ENCODE peak calls at places on chromosomes 5 and 9, in four cellular contexts. P is stimulated activated CD8-positive, alpha-beta memory T cell treated with anti-CD3 and anti-CD28 coated beads, Interleukin-7, amount 100 ng/mL, for 24 hours; L is ovary; Q is pulmonary artery endothelial cell. E is an unnamed sample.

GRCh38 chr5:135223891-135224625 is 175.0 kb downstream of the MACROH2A1 start:
- DNase-seq in P (no peak), L (no peak), Q (no peak), E (no peak)

GRCh38 chr5:41795125-41795524 is 75.1 kb downstream of the OXCT1 start:
- DNase-seq in P (no peak), L (no peak), Q (no peak), E (no peak)

GRCh38 chr5:902129-902916 is 9.6 kb downstream of the TRIP13 start:
- DNase-seq in P (no peak), L (no peak), Q (no peak), E (no peak)

GRCh38 chr5:1919750-1920149 is 37.0 kb upstream of the IRX4 start:
- DNase-seq in P (no peak), L (no peak), Q (no peak), E (no peak)

GRCh38 chr9:74777136-74777879 is 110.4 kb downstream of the TRPM6 start:
- DNase-seq in P (peak), L (peak), Q (peak), E (peak)

GRCh38 chr9:20382460-20383071 is 239.7 kb downstream of the MLLT3 start:
- DNase-seq in P (no peak), L (no peak), Q (no peak), E (no peak)

GRCh38 chr5:122202952-122203351 is 73.6 kb downstream of the ZNF474 start:
- DNase-seq in P (no peak), L (no peak), Q (no peak), E (no peak)

GRCh38 chr9:31519011-31519410 is 865.4 kb upstream of the ACO1 start:
- DNase-seq in P (no peak), L (no peak), Q (no peak), E (no peak)

GRCh38 chr5:669111-669841 is 23.9 kb downstream of the TPPP start:
- DNase-seq in P (no peak), L (no peak), Q (no peak), E (no peak)

GRCh38 chr9:4666042-4666699 is at the start of gene SPATA6L:
- DNase-seq in P (peak), L (peak), Q (no peak), E (no peak)

GRCh38 chr9:78668148-78668825 is 371.4 kb downstream of the PSAT1 start:
- DNase-seq in P (no peak), L (no peak), Q (no peak), E (no peak)

GRCh38 chr9:133979124-133979920 is 12.8 kb downstream of the VAV2 start:
- DNase-seq in P (no peak), L (no peak), Q (no peak), E (no peak)

GRCh38 chr5:33272288-33272687 is 168.5 kb upstream of the TARS1 start:
- DNase-seq in P (no peak), L (no peak), Q (peak), E (peak)

GRCh38 chr9:120308495-120308894 is 271.5 kb downstream of the CDK5RAP2 start:
- DNase-seq in P (no peak), L (no peak), Q (no peak), E (no peak)

GRCh38 chr9:91676042-91676441 is 252.4 kb upstream of the NFIL3 start:
- DNase-seq in P (no peak), L (no peak), Q (no peak), E (no peak)

E was measured in SW 1271.